ENCODE peak calls at places on chromosomes 5 and 9, in five cellular contexts. Z is neural progenitor cell, H is body of pancreas, V is kidney, D is brain microvascular endothelial cell. A is an unnamed sample.

GRCh38 chr9:126721531-126722098 is 83.2 kb upstream of the ZBTB43 start:
- DNase-seq in D (no peak), H (no peak), Z (no peak), V (peak), A (no peak)

GRCh38 chr5:116575635-116576042 is 1.0 kb upstream of the SEMA6A start:
- DNase-seq in H (peak), V (peak), Z (peak), D (no peak), A (no peak)

GRCh38 chr5:81207009-81207408 is 26.1 kb upstream of the CKMT2 start:
- DNase-seq in Z (peak), D (peak), H (peak), V (no peak), A (no peak)

GRCh38 chr5:157026789-157027424 is 32.0 kb downstream of the HAVCR1 start:
- DNase-seq in D (no peak), V (no peak), H (peak), Z (peak), A (peak)

GRCh38 chr5:137565450-137565849 is 66.3 kb upstream of the SPOCK1 start:
- DNase-seq in V (no peak), H (no peak), Z (no peak), D (no peak), A (no peak)

GRCh38 chr5:131246515-131246914 is 17.3 kb upstream of the CDC42SE2 start:
- DNase-seq in H (no peak), V (no peak), D (no peak), Z (no peak), A (no peak)

GRCh38 chr9:114769664-114770063 is 36.2 kb downstream of the TNFSF15 start:
- DNase-seq in V (no peak), D (no peak), Z (no peak), H (no peak), A (no peak)

GRCh38 chr5:111945535-111945934 is 188.5 kb upstream of the NREP start:
- DNase-seq in D (peak), Z (no peak), V (no peak), H (no peak), A (no peak)

GRCh38 chr9:129071526-129072131 is 9.3 kb upstream of the DOLPP1 start:
- DNase-seq in V (no peak), H (no peak), Z (peak), D (no peak), A (no peak)

GRCh38 chr5:26719824-26720223 is 318.6 kb downstream of the CDH9 start:
- DNase-seq in H (no peak), V (no peak), D (no peak), Z (no peak), A (no peak)

GRCh38 chr5:142683885-142684505 is 1.9 kb downstream of the FGF1 start:
- DNase-seq in V (no peak), Z (no peak), H (no peak), D (no peak), A (no peak)

GRCh38 chr5:74772359-74772758 is 5.3 kb downstream of the NSA2 start:
- DNase-seq in V (no peak), Z (no peak), D (no peak), H (no peak), A (no peak)

GRCh38 chr5:149411738-149412519 is 32.8 kb upstream of the IL17B start:
- DNase-seq in H (no peak), Z (no peak), V (no peak), D (no peak), A (no peak)
- H3K27ac ChIP-seq in H (no peak), Z (no peak), V (no peak), D (peak), A (no peak)

GRCh38 chr5:149035282-149035882 is 27.5 kb downstream of the SH3TC2 start:
- DNase-seq in H (peak), Z (peak), D (peak), V (peak), A (peak)
- TF ChIP-seq CTCF in H (peak), Z (peak), D (peak), V (peak), A (peak)

DNA sequence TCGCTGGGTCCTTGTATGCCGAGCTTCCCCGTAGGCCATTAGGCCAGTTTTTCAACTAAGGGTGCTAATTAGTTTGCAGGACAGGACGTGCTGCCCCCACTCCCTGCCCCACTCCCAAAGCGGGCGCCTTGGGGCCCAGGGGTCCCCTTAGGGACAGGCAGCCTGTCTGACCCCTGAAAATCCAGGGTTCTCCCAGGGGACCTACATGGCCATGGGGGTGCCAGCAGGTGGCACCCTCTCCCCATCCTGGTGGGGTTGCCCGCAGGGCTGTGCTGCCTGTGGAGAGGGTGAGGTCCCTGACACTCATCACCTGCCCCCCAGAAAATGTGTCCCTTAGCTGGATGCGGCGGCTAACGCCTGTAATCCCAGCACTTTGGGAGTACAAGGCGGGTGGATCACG is 8.5 kb upstream of the CCDC187 start:
- DNase-seq in H (peak), D (no peak), V (peak), Z (peak), A (peak)
- H3K27ac ChIP-seq in H (no peak), D (no peak), V (no peak), Z (no peak), A (no peak)

DNA sequence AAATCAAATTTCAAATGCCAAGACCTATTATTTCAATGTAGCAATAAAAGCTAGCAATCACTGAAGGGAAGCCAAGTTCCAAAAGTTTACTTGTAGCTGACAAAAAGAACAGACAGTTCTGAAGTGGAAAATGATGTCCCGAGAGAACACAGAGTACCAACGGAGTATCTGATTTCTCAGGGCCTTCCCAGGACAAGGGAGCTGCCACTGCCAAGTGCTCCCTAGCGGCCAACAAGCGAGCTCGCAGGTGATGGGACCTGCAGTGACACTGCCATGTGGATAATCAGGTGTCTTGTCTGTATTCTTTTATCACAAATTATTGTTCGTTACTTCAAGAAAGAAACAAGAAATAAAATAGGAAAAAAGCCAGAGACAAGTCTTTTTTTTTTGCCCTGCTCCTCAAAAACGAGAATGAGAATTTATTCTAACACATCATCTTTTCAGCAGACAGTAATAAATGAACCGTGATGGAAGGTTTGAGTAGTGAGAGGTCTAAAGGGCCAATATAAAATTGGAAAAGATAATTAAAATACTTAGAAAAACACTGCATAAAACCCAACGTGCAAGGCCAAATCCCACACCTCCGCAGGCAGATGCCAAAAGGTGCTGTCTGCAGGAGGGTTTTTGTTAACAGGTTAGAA is 159.4 kb downstream of the MYO10 start:
- DNase-seq in D (no peak), H (peak), Z (peak), V (no peak), A (no peak)
- TF ChIP-seq CTCF in D (peak), H (no peak), Z (peak), V (no peak), A (no peak)

GRCh38 chr9:4507306-4507705 is 17.0 kb downstream of the SLC1A1 start:
- DNase-seq in H (no peak), V (no peak), D (no peak), Z (no peak), A (no peak)
- H3K27ac ChIP-seq in H (no peak), V (peak), D (no peak), Z (no peak), A (no peak)